ENCODE peak calls at places on chromosomes 6 and 20, in eight cellular contexts. One of them, this sample, is unnamed.

GRCh38 chr20:52204136-52204535 is 12.6 kb upstream of the ZFP64 start:
- DNase-seq in activated naive CD4-positive, alpha-beta T cell treated with anti-CD3 and anti-CD28 coated beads, Interleukin-2, amount 50 U/mL, for 16 hours: no peak
- DNase-seq in activated T-cell treated with anti-CD3 and anti-CD28 coated beads, Interleukin-2, amount 50 U/mL, for 1 hour: no peak
- DNase-seq in nephron progenitor cell: no peak
- DNase-seq in GM10248: no peak
- DNase-seq in GM03348: no peak
- DNase-seq in heart right ventricle: no peak
- DNase-seq in posterior vena cava: no peak
- DNase-seq in this sample: no peak

GRCh38 chr20:41734506-41734945 is 116.3 kb upstream of the CHD6 start:
- DNase-seq in activated T-cell treated with anti-CD3 and anti-CD28 coated beads, Interleukin-2, amount 50 U/mL, for 1 hour: peak; percentile 23
- DNase-seq in GM03348: peak; percentile 75
- DNase-seq in posterior vena cava: no peak
- DNase-seq in GM10248: peak; percentile 66
- DNase-seq in nephron progenitor cell: peak; percentile 62
- DNase-seq in heart right ventricle: peak; percentile 24
- DNase-seq in activated naive CD4-positive, alpha-beta T cell treated with anti-CD3 and anti-CD28 coated beads, Interleukin-2, amount 50 U/mL, for 16 hours: peak; percentile 23
- DNase-seq in this sample: no peak

GRCh38 chr6:3409699-3410384 is 47.0 kb downstream of the SLC22A23 start:
- DNase-seq in nephron progenitor cell: no peak
- DNase-seq in activated T-cell treated with anti-CD3 and anti-CD28 coated beads, Interleukin-2, amount 50 U/mL, for 1 hour: no peak
- DNase-seq in heart right ventricle: no peak
- DNase-seq in posterior vena cava: no peak
- DNase-seq in GM10248: no peak
- DNase-seq in GM03348: no peak
- DNase-seq in activated naive CD4-positive, alpha-beta T cell treated with anti-CD3 and anti-CD28 coated beads, Interleukin-2, amount 50 U/mL, for 16 hours: no peak
- DNase-seq in this sample: no peak

GRCh38 chr20:42338274-42339172 is 720.3 kb upstream of the CHD6 start:
- DNase-seq in GM10248: no peak
- DNase-seq in nephron progenitor cell: no peak
- DNase-seq in activated naive CD4-positive, alpha-beta T cell treated with anti-CD3 and anti-CD28 coated beads, Interleukin-2, amount 50 U/mL, for 16 hours: no peak
- DNase-seq in heart right ventricle: peak; percentile 67
- DNase-seq in activated T-cell treated with anti-CD3 and anti-CD28 coated beads, Interleukin-2, amount 50 U/mL, for 1 hour: no peak
- DNase-seq in GM03348: no peak
- DNase-seq in posterior vena cava: no peak
- DNase-seq in this sample: no peak

GRCh38 chr6:21856096-21856825 is 262.7 kb downstream of the SOX4 start:
- DNase-seq in activated naive CD4-positive, alpha-beta T cell treated with anti-CD3 and anti-CD28 coated beads, Interleukin-2, amount 50 U/mL, for 16 hours: no peak
- DNase-seq in GM03348: peak; percentile 74
- DNase-seq in nephron progenitor cell: no peak
- DNase-seq in posterior vena cava: no peak
- DNase-seq in activated T-cell treated with anti-CD3 and anti-CD28 coated beads, Interleukin-2, amount 50 U/mL, for 1 hour: no peak
- DNase-seq in GM10248: no peak
- DNase-seq in heart right ventricle: no peak
- DNase-seq in this sample: no peak

GRCh38 chr6:109939654-109940053 is 38.5 kb upstream of the GPR6 start:
- DNase-seq in posterior vena cava: no peak
- DNase-seq in heart right ventricle: no peak
- DNase-seq in GM10248: no peak
- DNase-seq in activated T-cell treated with anti-CD3 and anti-CD28 coated beads, Interleukin-2, amount 50 U/mL, for 1 hour: no peak
- DNase-seq in GM03348: no peak
- DNase-seq in activated naive CD4-positive, alpha-beta T cell treated with anti-CD3 and anti-CD28 coated beads, Interleukin-2, amount 50 U/mL, for 16 hours: no peak
- DNase-seq in nephron progenitor cell: no peak
- DNase-seq in this sample: no peak

GRCh38 chr6:80151641-80152040 is 45.2 kb downstream of the BCKDHB start:
- DNase-seq in GM03348: no peak
- DNase-seq in activated naive CD4-positive, alpha-beta T cell treated with anti-CD3 and anti-CD28 coated beads, Interleukin-2, amount 50 U/mL, for 16 hours: no peak
- DNase-seq in activated T-cell treated with anti-CD3 and anti-CD28 coated beads, Interleukin-2, amount 50 U/mL, for 1 hour: no peak
- DNase-seq in GM10248: no peak
- DNase-seq in posterior vena cava: no peak
- DNase-seq in nephron progenitor cell: no peak
- DNase-seq in heart right ventricle: no peak
- DNase-seq in this sample: no peak

GRCh38 chr6:33727932-33728331 is 16.4 kb upstream of the UQCC2 start:
- DNase-seq in posterior vena cava: no peak
- DNase-seq in heart right ventricle: peak; percentile 65
- DNase-seq in nephron progenitor cell: no peak
- DNase-seq in activated T-cell treated with anti-CD3 and anti-CD28 coated beads, Interleukin-2, amount 50 U/mL, for 1 hour: no peak
- DNase-seq in GM03348: no peak
- DNase-seq in activated naive CD4-positive, alpha-beta T cell treated with anti-CD3 and anti-CD28 coated beads, Interleukin-2, amount 50 U/mL, for 16 hours: no peak
- DNase-seq in GM10248: no peak
- DNase-seq in this sample: peak; percentile 81

GRCh38 chr20:53050338-53050737 is 78.2 kb downstream of the TSHZ2 start:
- DNase-seq in GM03348: no peak
- DNase-seq in posterior vena cava: no peak
- DNase-seq in nephron progenitor cell: no peak
- DNase-seq in activated T-cell treated with anti-CD3 and anti-CD28 coated beads, Interleukin-2, amount 50 U/mL, for 1 hour: no peak
- DNase-seq in heart right ventricle: no peak
- DNase-seq in activated naive CD4-positive, alpha-beta T cell treated with anti-CD3 and anti-CD28 coated beads, Interleukin-2, amount 50 U/mL, for 16 hours: peak; percentile 65
- DNase-seq in GM10248: no peak
- DNase-seq in this sample: no peak

GRCh38 chr20:63497946-63498935 is 642 bp downstream of the EEF1A2 start:
- DNase-seq in activated T-cell treated with anti-CD3 and anti-CD28 coated beads, Interleukin-2, amount 50 U/mL, for 1 hour: no peak
- DNase-seq in posterior vena cava: no peak
- DNase-seq in nephron progenitor cell: no peak
- DNase-seq in GM03348: peak; percentile 73
- DNase-seq in heart right ventricle: no peak
- DNase-seq in activated naive CD4-positive, alpha-beta T cell treated with anti-CD3 and anti-CD28 coated beads, Interleukin-2, amount 50 U/mL, for 16 hours: no peak
- DNase-seq in GM10248: no peak
- DNase-seq in this sample: no peak

GRCh38 chr6:112936476-112936875 is 589.3 kb downstream of the RFPL4B start:
- DNase-seq in activated T-cell treated with anti-CD3 and anti-CD28 coated beads, Interleukin-2, amount 50 U/mL, for 1 hour: no peak
- DNase-seq in nephron progenitor cell: no peak
- DNase-seq in heart right ventricle: no peak
- DNase-seq in activated naive CD4-positive, alpha-beta T cell treated with anti-CD3 and anti-CD28 coated beads, Interleukin-2, amount 50 U/mL, for 16 hours: no peak
- DNase-seq in posterior vena cava: no peak
- DNase-seq in GM10248: no peak
- DNase-seq in GM03348: peak; percentile 46
- DNase-seq in this sample: no peak

GRCh38 chr6:41801380-41801779 is 13.9 kb downstream of the TOMM6 start:
- DNase-seq in activated T-cell treated with anti-CD3 and anti-CD28 coated beads, Interleukin-2, amount 50 U/mL, for 1 hour: no peak
- DNase-seq in posterior vena cava: no peak
- DNase-seq in heart right ventricle: no peak
- DNase-seq in GM03348: peak; percentile 35
- DNase-seq in nephron progenitor cell: no peak
- DNase-seq in activated naive CD4-positive, alpha-beta T cell treated with anti-CD3 and anti-CD28 coated beads, Interleukin-2, amount 50 U/mL, for 16 hours: no peak
- DNase-seq in GM10248: no peak
- DNase-seq in this sample: no peak

GRCh38 chr6:79461205-79461604 is 76.0 kb downstream of the LCA5 start:
- DNase-seq in GM03348: no peak
- DNase-seq in nephron progenitor cell: no peak
- DNase-seq in activated naive CD4-positive, alpha-beta T cell treated with anti-CD3 and anti-CD28 coated beads, Interleukin-2, amount 50 U/mL, for 16 hours: no peak
- DNase-seq in GM10248: no peak
- DNase-seq in heart right ventricle: no peak
- DNase-seq in posterior vena cava: no peak
- DNase-seq in activated T-cell treated with anti-CD3 and anti-CD28 coated beads, Interleukin-2, amount 50 U/mL, for 1 hour: no peak
- DNase-seq in this sample: no peak

GRCh38 chr20:17825251-17825691 is 125.5 kb downstream of the BANF2 start:
- DNase-seq in nephron progenitor cell: no peak
- DNase-seq in posterior vena cava: peak; percentile 79
- DNase-seq in heart right ventricle: peak; percentile 35
- DNase-seq in GM10248: no peak
- DNase-seq in activated naive CD4-positive, alpha-beta T cell treated with anti-CD3 and anti-CD28 coated beads, Interleukin-2, amount 50 U/mL, for 16 hours: no peak
- DNase-seq in GM03348: no peak
- DNase-seq in activated T-cell treated with anti-CD3 and anti-CD28 coated beads, Interleukin-2, amount 50 U/mL, for 1 hour: no peak
- DNase-seq in this sample: peak; percentile 67

GRCh38 chr6:154230390-154230789 is 126.2 kb downstream of the IPCEF1 start:
- DNase-seq in GM10248: no peak
- DNase-seq in posterior vena cava: no peak
- DNase-seq in nephron progenitor cell: no peak
- DNase-seq in activated naive CD4-positive, alpha-beta T cell treated with anti-CD3 and anti-CD28 coated beads, Interleukin-2, amount 50 U/mL, for 16 hours: no peak
- DNase-seq in heart right ventricle: no peak
- DNase-seq in activated T-cell treated with anti-CD3 and anti-CD28 coated beads, Interleukin-2, amount 50 U/mL, for 1 hour: no peak
- DNase-seq in GM03348: no peak
- DNase-seq in this sample: no peak

GRCh38 chr6:34557228-34557627 is 1.1 kb upstream of the SPDEF start:
- DNase-seq in GM03348: no peak
- DNase-seq in activated T-cell treated with anti-CD3 and anti-CD28 coated beads, Interleukin-2, amount 50 U/mL, for 1 hour: no peak
- DNase-seq in GM10248: no peak
- DNase-seq in heart right ventricle: no peak
- DNase-seq in posterior vena cava: no peak
- DNase-seq in nephron progenitor cell: no peak
- DNase-seq in activated naive CD4-positive, alpha-beta T cell treated with anti-CD3 and anti-CD28 coated beads, Interleukin-2, amount 50 U/mL, for 16 hours: no peak
- DNase-seq in this sample: no peak

GRCh38 chr20:23135449-23136447 is 49.6 kb upstream of the CD93 start:
- DNase-seq in activated T-cell treated with anti-CD3 and anti-CD28 coated beads, Interleukin-2, amount 50 U/mL, for 1 hour: no peak
- DNase-seq in posterior vena cava: no peak
- DNase-seq in activated naive CD4-positive, alpha-beta T cell treated with anti-CD3 and anti-CD28 coated beads, Interleukin-2, amount 50 U/mL, for 16 hours: no peak
- DNase-seq in GM03348: no peak
- DNase-seq in GM10248: no peak
- DNase-seq in nephron progenitor cell: no peak
- DNase-seq in heart right ventricle: no peak
- DNase-seq in this sample: peak; percentile 53

This sample was measured in cardiac septum.